ENCODE peak calls at places on chromosomes 13 and 19, in six cellular contexts. One of them, this sample, is unnamed.

GRCh38 chr19:35663981-35664380 is 2.3 kb upstream of the UPK1A start:
- DNase-seq in cardiac fibroblast: no peak
- DNase-seq in dorsolateral prefrontal cortex: no peak
- DNase-seq in cardiac muscle cell: no peak
- DNase-seq in K562: no peak
- DNase-seq in T-cell: no peak
- DNase-seq in this sample: no peak

GRCh38 chr19:2494447-2495129 is 18.7 kb downstream of the GADD45B start:
- DNase-seq in cardiac fibroblast: peak
- DNase-seq in dorsolateral prefrontal cortex: peak
- DNase-seq in cardiac muscle cell: peak
- DNase-seq in K562: peak
- DNase-seq in T-cell: peak
- DNase-seq in this sample: peak

GRCh38 chr19:49677232-49677881 is at the start of gene PRMT1:
- DNase-seq in cardiac fibroblast: no peak
- DNase-seq in dorsolateral prefrontal cortex: peak
- DNase-seq in cardiac muscle cell: no peak
- DNase-seq in K562: peak
- DNase-seq in T-cell: peak
- DNase-seq in this sample: peak

GRCh38 chr13:52760078-52760477 is 20.5 kb upstream of the CNMD start:
- DNase-seq in cardiac fibroblast: no peak
- DNase-seq in dorsolateral prefrontal cortex: no peak
- DNase-seq in cardiac muscle cell: no peak
- DNase-seq in K562: no peak
- DNase-seq in T-cell: no peak
- DNase-seq in this sample: no peak

GRCh38 chr13:100088648-100089601 is at the start of gene PCCA:
- DNase-seq in cardiac fibroblast: peak
- DNase-seq in dorsolateral prefrontal cortex: peak
- DNase-seq in cardiac muscle cell: peak
- DNase-seq in K562: peak
- DNase-seq in T-cell: peak
- DNase-seq in this sample: peak

GRCh38 chr19:37980419-37980975 is 73.5 kb downstream of the SIPA1L3 start:
- DNase-seq in cardiac fibroblast: no peak
- DNase-seq in dorsolateral prefrontal cortex: no peak
- DNase-seq in cardiac muscle cell: no peak
- DNase-seq in K562: no peak
- DNase-seq in T-cell: no peak
- DNase-seq in this sample: no peak

GRCh38 chr19:1258707-1259205 is 10.4 kb downstream of the MIDN start:
- DNase-seq in cardiac fibroblast: no peak
- DNase-seq in dorsolateral prefrontal cortex: no peak
- DNase-seq in cardiac muscle cell: no peak
- DNase-seq in K562: no peak
- DNase-seq in T-cell: no peak
- DNase-seq in this sample: no peak

GRCh38 chr19:47239610-47240296 is 8.8 kb upstream of the BBC3 start:
- DNase-seq in cardiac fibroblast: peak
- DNase-seq in dorsolateral prefrontal cortex: peak
- DNase-seq in cardiac muscle cell: peak
- DNase-seq in K562: no peak
- DNase-seq in T-cell: no peak
- DNase-seq in this sample: peak

GRCh38 chr13:110506859-110507566 is 54.5 kb downstream of the RAB20 start:
- DNase-seq in cardiac fibroblast: peak
- DNase-seq in dorsolateral prefrontal cortex: no peak
- DNase-seq in cardiac muscle cell: peak
- DNase-seq in K562: peak
- DNase-seq in T-cell: no peak
- DNase-seq in this sample: no peak

GRCh38 chr19:55014714-55015113 is 23.4 kb downstream of the GP6 start:
- DNase-seq in cardiac fibroblast: no peak
- DNase-seq in dorsolateral prefrontal cortex: no peak
- DNase-seq in cardiac muscle cell: no peak
- DNase-seq in K562: peak
- DNase-seq in T-cell: peak
- DNase-seq in this sample: no peak

GRCh38 chr19:41548954-41549688 is 26.8 kb upstream of the CEACAM21 start:
- DNase-seq in cardiac fibroblast: no peak
- DNase-seq in dorsolateral prefrontal cortex: no peak
- DNase-seq in cardiac muscle cell: peak
- DNase-seq in K562: no peak
- DNase-seq in T-cell: peak
- DNase-seq in this sample: peak

GRCh38 chr19:46298477-46299003 is 1.7 kb downstream of the HIF3A start:
- DNase-seq in cardiac fibroblast: no peak
- DNase-seq in dorsolateral prefrontal cortex: no peak
- DNase-seq in cardiac muscle cell: no peak
- DNase-seq in K562: no peak
- DNase-seq in T-cell: no peak
- DNase-seq in this sample: no peak

GRCh38 chr13:62209539-62209938 is 793.9 kb upstream of the PCDH20 start:
- DNase-seq in cardiac fibroblast: no peak
- DNase-seq in dorsolateral prefrontal cortex: no peak
- DNase-seq in cardiac muscle cell: no peak
- DNase-seq in K562: no peak
- DNase-seq in T-cell: no peak
- DNase-seq in this sample: no peak

GRCh38 chr13:29924482-29924884 is 74.1 kb upstream of the UBL3 start:
- DNase-seq in cardiac fibroblast: peak
- DNase-seq in dorsolateral prefrontal cortex: no peak
- DNase-seq in cardiac muscle cell: peak
- DNase-seq in K562: no peak
- DNase-seq in T-cell: no peak
- DNase-seq in this sample: no peak

This sample was measured in naive B cell.